ENCODE peak calls at places on chromosomes 5 and 9, in four cellular contexts. C is choroid plexus epithelial cell, A is mesothelial cell of epicardium, H is AG09319. P is an unnamed sample.

GRCh38 chr5:76983468-76983867 is 30.6 kb downstream of the CRHBP start:
- DNase-seq in A (no peak), H (no peak), C (peak), P (no peak)

GRCh38 chr5:73591698-73592501 is 26.4 kb downstream of the UTP15 start:
- DNase-seq in A (no peak), H (no peak), C (peak), P (no peak)

GRCh38 chr9:120374239-120374638 is 205.7 kb downstream of the CDK5RAP2 start:
- DNase-seq in C (no peak), A (no peak), H (no peak), P (no peak)

GRCh38 chr5:169980418-169981053 is at the start of gene INSYN2B:
- DNase-seq in A (peak), H (peak), C (peak), P (peak)

GRCh38 chr5:122149691-122150090 is 20.3 kb downstream of the ZNF474 start:
- DNase-seq in H (no peak), A (no peak), C (no peak), P (no peak)

GRCh38 chr9:15622596-15622995 is 69.8 kb downstream of the CCDC171 start:
- DNase-seq in C (peak), A (no peak), H (no peak), P (no peak)

GRCh38 chr5:157785781-157786180 is 42.3 kb downstream of the LSM11 start:
- DNase-seq in A (no peak), C (no peak), H (no peak), P (no peak)

GRCh38 chr5:134069553-134069952 is 44.9 kb upstream of the TCF7 start:
- DNase-seq in H (no peak), C (no peak), A (no peak), P (no peak)

GRCh38 chr5:123429993-123430392 is 6.8 kb upstream of the CEP120 start:
- DNase-seq in A (no peak), C (peak), H (peak), P (no peak)

GRCh38 chr5:165209101-165209727 is 1703.8 kb downstream of the MAT2B start:
- DNase-seq in A (no peak), H (no peak), C (peak), P (no peak)

GRCh38 chr5:6715758-6716633 is 2.8 kb downstream of the TENT4A start:
- DNase-seq in C (no peak), A (no peak), H (no peak), P (no peak)

GRCh38 chr9:127742435-127743088 is 7.5 kb upstream of the TOR2A start:
- DNase-seq in C (no peak), A (peak), H (peak), P (peak)

GRCh38 chr5:103366938-103367549 is 108.5 kb downstream of the MACIR start:
- DNase-seq in A (no peak), C (no peak), H (no peak), P (no peak)

GRCh38 chr9:6413365-6414263 is 615 bp downstream of the UHRF2 start:
- DNase-seq in H (no peak), C (no peak), A (no peak), P (peak)

GRCh38 chr5:110865400-110866094 is 126.7 kb downstream of the SLC25A46 start:
- DNase-seq in A (no peak), C (peak), H (no peak), P (peak)

GRCh38 chr9:98678244-98678842 is 30.4 kb downstream of the GABBR2 start:
- DNase-seq in H (no peak), C (peak), A (no peak), P (no peak)

GRCh38 chr5:125410501-125411162 is 664.2 kb upstream of the ZNF608 start:
- DNase-seq in A (no peak), C (peak), H (peak), P (no peak)

GRCh38 chr5:124399426-124399961 is 346.9 kb downstream of the ZNF608 start:
- DNase-seq in H (no peak), C (no peak), A (no peak), P (no peak)

GRCh38 chr5:61303348-61303747 is 28.7 kb upstream of the ZSWIM6 start:
- DNase-seq in A (no peak), C (no peak), H (no peak), P (no peak)

GRCh38 chr9:109453210-109453842 is 44.8 kb downstream of the PTPN3 start:
- DNase-seq in A (no peak), C (peak), H (peak), P (no peak)

GRCh38 chr9:12922209-12922914 is 147.5 kb downstream of the LURAP1L start:
- DNase-seq in A (no peak), H (no peak), C (peak), P (no peak)

GRCh38 chr5:135462304-135462703 is 10.2 kb upstream of the TIFAB start:
- DNase-seq in C (peak), A (no peak), H (no peak), P (peak)

GRCh38 chr9:80881946-80882345 is 807.4 kb downstream of the TLE1 start:
- DNase-seq in C (no peak), H (no peak), A (no peak), P (no peak)

GRCh38 chr9:33750307-33750838 is 45.0 kb upstream of the PRSS3 start:
- DNase-seq in A (no peak), H (no peak), C (peak), P (no peak)

GRCh38 chr9:76884823-76885222 is 21.1 kb downstream of the PRUNE2 start:
- DNase-seq in C (no peak), A (no peak), H (no peak), P (no peak)

GRCh38 chr9:124256517-124257069 is 1.2 kb upstream of the NEK6 start:
- DNase-seq in A (no peak), H (peak), C (peak), P (no peak)

GRCh38 chr5:111551569-111552275 is 39.4 kb upstream of the STARD4 start:
- DNase-seq in C (no peak), H (no peak), A (no peak), P (no peak)

GRCh38 chr5:65663804-65664521 is 39.1 kb downstream of the SHLD3 start:
- DNase-seq in H (no peak), C (peak), A (no peak), P (no peak)
- TF ChIP-seq CTCF in H (peak), C (peak), A (peak), P (peak)

GRCh38 chr9:20621553-20622329 is 558 bp downstream of the MLLT3 start:
- DNase-seq in C (peak), H (peak), A (peak), P (peak)

GRCh38 chr9:20620658-20621552 is 1.4 kb downstream of the MLLT3 start:
- DNase-seq in C (peak), H (no peak), A (no peak), P (peak)

GRCh38 chr9:20623748-20624124 is 1.4 kb upstream of the MLLT3 start:
- DNase-seq in A (no peak), H (no peak), C (peak), P (no peak)

GRCh38 chr9:20623021-20623747 is 885 bp upstream of the MLLT3 start:
- DNase-seq in C (no peak), A (no peak), H (no peak), P (no peak)

GRCh38 chr9:20622330-20623020 is at the start of gene MLLT3:
- DNase-seq in H (peak), A (peak), C (peak), P (peak)
- TF ChIP-seq CTCF in H (no peak), A (no peak), C (peak), P (no peak)

DNA sequence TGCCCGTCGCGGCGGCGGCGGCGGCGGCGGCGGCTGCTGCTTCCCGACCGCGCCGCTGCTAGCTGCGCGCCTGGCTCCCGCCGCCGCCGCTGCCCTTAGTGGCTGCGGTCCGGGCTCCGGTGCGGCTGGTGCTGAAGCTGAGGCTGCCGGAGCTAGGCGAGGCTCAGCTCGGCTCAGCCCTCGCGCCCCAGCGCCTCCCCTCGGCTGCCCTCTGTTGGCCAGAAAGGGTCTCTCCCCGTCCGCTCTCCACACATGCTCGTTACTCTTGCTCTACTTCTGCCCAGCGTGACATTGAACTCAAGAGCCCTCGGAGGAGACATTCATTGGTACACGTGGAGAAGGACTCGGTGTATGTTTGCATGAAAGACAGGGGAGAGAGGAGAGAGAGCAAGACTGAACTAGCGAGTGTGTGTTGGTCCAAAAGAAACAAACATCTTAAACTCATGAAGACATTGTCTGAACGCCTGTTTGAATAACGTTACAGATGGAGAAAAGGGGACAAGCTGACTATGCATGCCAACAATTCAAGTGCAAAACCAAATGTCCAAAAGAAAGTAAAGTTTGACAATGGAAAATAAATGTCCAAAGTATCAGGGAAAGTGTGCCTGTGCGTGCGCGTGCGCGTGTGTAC is at the start of gene HCN1:
- DNase-seq in A (peak), C (peak), H (peak), P (peak)
- TF ChIP-seq CTCF in A (peak), C (peak), H (peak), P (peak)

DNA sequence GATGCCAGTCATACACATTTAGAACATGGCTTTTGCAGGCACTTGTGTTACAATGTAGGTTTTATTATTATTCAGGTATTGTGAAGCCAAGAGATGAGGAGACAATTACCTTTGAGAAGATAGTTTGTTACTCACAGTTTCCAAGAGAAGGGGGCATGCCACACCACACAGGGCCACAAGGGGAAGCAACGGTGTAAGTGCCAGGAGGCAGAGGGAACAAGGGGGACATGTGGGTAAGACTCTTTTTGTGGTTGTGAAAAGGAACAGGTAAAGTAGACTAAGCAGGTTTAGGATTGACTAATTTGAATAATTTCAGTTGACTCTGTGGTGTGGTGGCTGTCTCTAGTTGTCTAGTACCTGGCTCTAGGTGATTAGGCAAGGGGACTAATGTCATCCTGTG is 191.2 kb downstream of the TRPM6 start:
- DNase-seq in H (no peak), A (no peak), C (no peak), P (no peak)
- TF ChIP-seq CTCF in H (no peak), A (no peak), C (peak), P (no peak)

GRCh38 chr9:69945671-69946141 is 97.9 kb upstream of the MAMDC2 start:
- DNase-seq in A (no peak), H (peak), C (peak), P (no peak)
- TF ChIP-seq CTCF in A (no peak), H (no peak), C (no peak), P (no peak)

GRCh38 chr5:142696379-142696778 is 10.5 kb upstream of the FGF1 start:
- DNase-seq in H (no peak), A (no peak), C (no peak), P (no peak)

GRCh38 chr5:142692280-142692775 is 6.4 kb upstream of the FGF1 start:
- DNase-seq in A (no peak), H (no peak), C (no peak), P (no peak)

GRCh38 chr5:142697846-142698245 is 12.0 kb upstream of the FGF1 start:
- DNase-seq in A (no peak), H (no peak), C (peak), P (no peak)

GRCh38 chr5:142697356-142697807 is 11.5 kb upstream of the FGF1 start:
- DNase-seq in C (peak), A (no peak), H (peak), P (no peak)

DNA sequence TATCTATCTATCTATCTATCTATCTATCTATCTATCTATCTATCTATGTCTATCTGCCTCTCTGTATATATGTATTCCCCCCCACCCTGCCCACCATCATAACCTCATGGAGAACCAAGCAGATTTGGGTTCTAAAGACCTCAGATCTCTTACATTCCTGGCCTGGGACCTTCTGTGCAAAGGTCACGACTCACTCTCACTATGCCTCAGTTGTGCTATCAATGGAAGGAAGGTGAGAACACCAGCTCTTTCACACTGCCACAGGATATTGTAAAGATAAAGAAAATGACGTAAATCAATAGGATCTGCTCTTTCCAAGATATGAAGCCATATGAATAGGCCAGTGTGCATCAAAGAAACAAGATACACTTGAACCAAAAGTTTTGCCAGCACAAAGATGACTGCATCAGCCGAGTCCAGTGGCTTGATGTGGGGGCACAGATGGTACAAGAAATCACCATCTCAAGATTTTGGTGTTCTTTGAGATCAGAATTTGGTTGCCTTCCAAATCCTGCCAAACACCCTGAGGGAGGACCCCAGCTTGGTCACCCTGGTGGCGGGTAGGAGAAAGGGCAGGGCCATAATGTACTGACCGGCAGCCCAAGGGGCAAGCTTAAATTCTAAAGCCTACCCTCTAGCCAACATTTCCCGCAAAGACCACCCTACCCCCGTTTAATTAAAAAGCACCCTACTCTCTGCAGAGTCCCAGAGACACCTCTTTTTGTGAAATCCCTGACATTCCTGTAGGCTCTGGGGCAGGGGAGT is 8.4 kb upstream of the FGF1 start:
- DNase-seq in H (no peak), C (no peak), A (no peak), P (no peak)
- TF ChIP-seq CTCF in H (no peak), C (no peak), A (peak), P (no peak)

DNA sequence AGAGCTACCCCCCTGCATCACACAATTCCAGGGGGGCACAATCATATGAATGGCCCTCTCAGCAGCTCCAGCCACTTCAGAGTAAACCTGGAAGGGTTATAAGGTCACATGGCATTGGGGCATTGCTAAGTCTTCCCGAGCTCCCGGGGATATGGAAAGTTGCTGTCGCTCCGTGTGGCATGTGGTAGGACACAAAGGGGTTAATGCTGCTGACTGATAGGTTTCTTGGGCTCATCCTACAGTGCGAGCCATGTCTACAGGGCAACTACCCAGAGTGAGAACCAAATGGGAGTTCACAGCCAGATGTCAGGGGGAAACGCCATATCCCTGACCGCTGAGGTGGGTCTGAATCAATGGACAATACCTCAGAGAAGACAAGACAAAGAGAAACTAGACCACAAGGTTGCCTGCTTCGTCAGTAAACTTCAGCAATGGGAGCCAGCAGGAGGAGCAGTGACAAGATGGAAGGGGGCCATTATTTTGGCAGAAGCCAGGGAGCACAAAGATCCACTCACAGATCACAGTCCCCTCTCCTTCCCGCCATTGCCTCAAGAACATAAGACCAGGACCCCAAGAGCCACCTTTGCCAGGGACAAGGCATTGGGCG is 52.4 kb upstream of the SHISAL2B start:
- DNase-seq in A (no peak), H (no peak), C (peak), P (no peak)
- TF ChIP-seq CTCF in A (no peak), H (peak), C (peak), P (no peak)

DNA sequence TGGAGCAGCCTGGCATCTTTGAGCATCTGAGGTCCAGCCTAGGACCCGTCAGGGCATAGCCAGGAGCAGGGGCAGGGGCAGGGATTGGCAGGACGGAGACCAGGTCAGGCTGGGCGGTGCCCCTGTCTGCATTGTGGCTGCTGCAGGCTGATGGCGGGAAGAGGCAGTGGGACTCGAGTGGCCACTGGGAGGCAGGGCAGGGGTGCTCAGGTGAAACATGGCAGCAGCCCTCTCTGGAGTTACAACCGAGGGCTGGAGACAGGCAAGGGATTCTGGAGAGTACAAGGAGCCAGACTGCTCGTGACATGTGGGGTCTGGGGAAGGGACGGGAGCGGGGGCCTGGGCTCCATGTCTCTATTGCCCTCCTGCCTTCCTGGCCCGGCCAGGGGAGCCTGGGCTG is 97.4 kb upstream of the RAPGEF1 start:
- DNase-seq in A (no peak), C (peak), H (no peak), P (no peak)
- TF ChIP-seq CTCF in A (no peak), C (peak), H (peak), P (peak)

DNA sequence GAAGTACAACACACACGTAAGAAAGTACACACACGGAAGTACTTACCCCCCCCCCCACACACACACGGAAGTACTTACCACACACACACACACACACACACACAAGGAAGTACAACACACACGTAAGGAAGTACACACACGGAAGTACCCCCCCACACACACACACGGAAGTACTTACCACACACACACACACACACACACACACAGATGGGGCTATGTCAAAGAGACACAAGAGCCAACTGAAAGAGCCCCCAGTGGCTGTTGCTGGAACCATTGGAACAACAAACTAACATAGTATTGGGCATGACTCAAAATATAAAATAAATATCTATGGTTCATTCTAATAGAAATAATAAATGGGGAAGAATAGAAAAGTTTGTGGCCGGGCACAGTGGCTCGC is 4.9 kb upstream of the MAPK9 start:
- DNase-seq in H (no peak), C (peak), A (no peak), P (no peak)
- TF ChIP-seq CTCF in H (no peak), C (peak), A (no peak), P (no peak)

DNA sequence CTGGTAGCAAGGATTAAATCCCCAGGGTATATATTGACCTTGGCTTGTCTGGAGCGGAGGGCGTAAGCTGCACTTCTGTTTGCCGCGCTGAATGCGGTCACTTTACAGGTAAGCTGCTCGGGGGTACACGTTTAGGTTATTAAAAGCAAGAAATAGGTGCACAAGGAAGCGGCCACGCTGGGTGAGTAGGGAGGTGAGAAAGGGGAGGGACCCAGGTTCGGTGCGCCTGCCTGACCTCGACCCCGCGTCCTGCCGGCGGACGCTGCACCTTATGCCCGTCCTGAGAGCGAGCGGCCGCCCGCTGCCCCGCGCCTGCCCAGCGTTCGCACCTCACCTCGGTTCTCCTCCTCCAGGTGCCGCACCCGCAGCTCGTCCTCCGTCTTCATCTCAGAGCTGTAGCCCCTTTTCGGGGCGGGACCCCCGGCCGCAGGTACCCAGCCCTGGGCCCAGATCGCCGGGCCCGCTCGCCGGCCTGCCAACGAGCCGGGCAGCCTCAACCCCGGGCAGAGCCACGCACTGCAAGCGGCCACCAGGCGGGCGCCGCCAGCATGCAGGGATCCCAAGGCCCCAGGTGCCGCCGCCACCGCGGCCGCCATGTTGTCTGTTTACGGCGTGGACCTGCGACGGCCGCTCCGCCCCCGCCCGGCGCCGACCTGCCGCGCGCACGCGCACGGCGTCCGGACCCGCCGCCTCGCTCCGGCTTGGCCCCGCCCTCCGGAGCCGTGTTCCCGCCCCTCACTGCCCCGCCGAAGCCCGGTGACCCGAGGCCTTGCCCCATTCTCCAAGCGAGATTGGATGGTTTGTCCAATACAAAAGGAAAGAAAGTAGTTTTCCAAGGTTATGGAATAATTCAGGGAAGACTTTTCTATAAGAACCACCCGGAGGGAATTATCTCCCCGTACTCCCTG is at the start of gene AUH:
- DNase-seq in H (peak), C (peak), A (peak), P (peak)
- TF ChIP-seq CTCF in H (no peak), C (no peak), A (peak), P (peak)

P was measured in neural crest cell.